ENCODE peak calls at places on chromosome 5, in ten cellular contexts. M, C, K, X, I, B, T, J, W and U are unnamed samples.

GRCh38 chr5:42745426-42745825 is 11.2 kb upstream of the CCDC152 start:
- DNase-seq in C (no peak), T (no peak), W (no peak), K (no peak), M (no peak), J (no peak), I (no peak), X (no peak), B (peak; percentile 13), U (peak; percentile 50)

GRCh38 chr5:96794757-96795156 is 13.0 kb downstream of the ERAP1 start:
- DNase-seq in X (no peak), K (no peak), C (no peak), M (no peak), B (no peak), T (no peak), I (no peak), J (no peak), W (no peak), U (no peak)

GRCh38 chr5:14357441-14357840 is 214.3 kb downstream of the TRIO start:
- DNase-seq in M (no peak), X (no peak), J (no peak), B (no peak), C (no peak), T (peak; percentile 22), I (no peak), W (no peak), K (peak; percentile 83), U (no peak)

GRCh38 chr5:37838933-37839341 is 904 bp downstream of the GDNF start:
- DNase-seq in W (no peak), M (no peak), T (no peak), I (no peak), C (no peak), X (no peak), B (no peak), K (no peak), J (no peak), U (no peak)

GRCh38 chr5:110463116-110463515 is 263.4 kb downstream of the TMEM232 start:
- DNase-seq in K (no peak), I (no peak), C (peak; percentile 6), M (no peak), X (no peak), B (no peak), J (no peak), T (no peak), W (no peak), U (no peak)

GRCh38 chr5:137146402-137146889 is 352.7 kb downstream of the SPOCK1 start:
- DNase-seq in B (peak; percentile 8), I (no peak), M (peak; percentile 95), W (no peak), J (no peak), T (peak; percentile 54), X (no peak), K (peak; percentile 29), C (peak; percentile 96), U (peak; percentile 29)

GRCh38 chr5:34491251-34491620 is 164.9 kb upstream of the RAI14 start:
- DNase-seq in C (peak; percentile 44), K (no peak), I (no peak), X (no peak), J (no peak), T (no peak), B (no peak), M (no peak), W (no peak), U (no peak)

GRCh38 chr5:53603009-53603687 is 42.7 kb downstream of the NDUFS4 start:
- DNase-seq in T (no peak), I (no peak), C (peak; percentile 52), M (no peak), K (no peak), W (no peak), B (no peak), J (no peak), X (no peak), U (no peak)

GRCh38 chr5:172403191-172403794 is 51.0 kb downstream of the SH3PXD2B start:
- DNase-seq in C (peak; percentile 67), W (no peak), B (no peak), M (peak; percentile 92), I (no peak), K (peak; percentile 86), J (no peak), T (peak; percentile 45), X (no peak), U (peak; percentile 92)

GRCh38 chr5:170747851-170748250 is 35.7 kb upstream of the GABRP start:
- DNase-seq in W (no peak), K (peak; percentile 47), J (peak; percentile 32), X (no peak), C (no peak), B (peak; percentile 16), M (peak; percentile 84), T (peak; percentile 29), I (no peak), U (no peak)

DNA sequence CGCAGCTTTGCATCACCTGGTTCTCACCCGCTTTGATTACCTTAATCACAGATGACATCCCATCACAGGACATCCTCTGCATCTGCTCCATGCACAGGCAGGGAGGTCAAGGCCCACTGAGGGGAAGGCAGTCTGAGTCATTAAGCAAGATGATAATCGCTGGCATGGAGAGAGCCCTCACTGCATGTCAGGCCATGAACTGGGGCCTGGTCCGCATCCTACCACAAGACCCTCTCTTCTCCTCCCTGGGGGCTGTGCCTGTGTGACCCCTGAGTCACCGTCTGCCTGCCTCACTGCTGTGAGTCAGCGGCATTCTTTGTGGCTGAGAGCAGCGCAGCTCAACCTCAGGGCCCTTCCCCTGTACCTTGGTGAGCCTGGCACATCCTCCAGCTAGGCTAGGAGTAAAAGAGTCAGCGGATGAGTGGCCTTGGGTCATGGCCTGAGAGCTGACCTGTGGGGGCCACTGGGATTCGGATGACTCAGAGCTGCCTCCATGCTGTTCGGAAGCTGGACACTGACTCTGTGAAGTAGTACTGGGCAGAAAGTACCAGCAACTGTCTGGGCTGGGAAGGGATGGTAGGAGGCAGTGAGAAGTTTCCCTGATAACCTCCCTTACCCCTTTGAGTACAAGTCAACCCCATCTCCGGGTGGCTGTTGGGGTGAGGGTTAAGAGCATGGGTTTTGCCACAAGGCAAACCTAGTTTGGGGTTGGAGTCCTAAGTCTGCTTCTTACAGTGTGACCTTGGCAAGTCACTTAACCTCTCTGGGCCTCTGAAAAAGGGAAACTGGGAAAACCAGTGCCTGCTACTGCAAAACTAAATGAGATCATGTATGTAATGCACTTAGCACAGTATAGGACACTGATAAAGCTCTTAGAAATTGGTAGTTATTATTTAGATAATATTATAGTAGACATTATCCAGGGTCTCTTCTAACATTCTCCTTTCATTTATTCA is 14.6 kb upstream of the ARSI start:
- DNase-seq in J (peak; percentile 31), X (no peak), C (peak; percentile 95), B (peak; percentile 67), M (no peak), T (peak; percentile 81), W (no peak), I (no peak), K (no peak), U (no peak)
- H3K4me1 ChIP-seq in J (peaks cover 4% of the 10 kb centered on the region), X (peaks cover 27% of the 10 kb centered on the region), C (peaks cover 36% of the 10 kb centered on the region), B (peaks cover 54% of the 10 kb centered on the region), M (peaks cover 39% of the 10 kb centered on the region), T (peaks cover 24% of the 10 kb centered on the region), W (peaks cover 31% of the 10 kb centered on the region), I (no peaks in the 10 kb centered on the region), K (peaks cover 10% of the 10 kb centered on the region), U (no peaks in the 10 kb centered on the region)

GRCh38 chr5:7824995-7825394 is 25.9 kb downstream of the CFAP90 start:
- DNase-seq in K (no peak), X (no peak), I (no peak), T (no peak), W (no peak), M (no peak), C (no peak), B (no peak), J (no peak), U (no peak)

GRCh38 chr5:7825630-7826029 is 25.3 kb downstream of the CFAP90 start:
- DNase-seq in C (no peak), M (no peak), X (no peak), B (no peak), T (no peak), W (no peak), I (no peak), J (no peak), K (no peak), U (no peak)

GRCh38 chr5:7828269-7828668 is 22.7 kb downstream of the CFAP90 start:
- DNase-seq in J (no peak), M (no peak), C (no peak), X (no peak), I (no peak), W (no peak), T (no peak), B (no peak), K (peak; percentile 65), U (no peak)

GRCh38 chr5:7823601-7824000 is 27.3 kb downstream of the CFAP90 start:
- DNase-seq in W (no peak), M (no peak), X (no peak), I (no peak), B (no peak), C (no peak), J (no peak), K (no peak), T (no peak), U (no peak)

GRCh38 chr5:7827602-7828001 is 23.3 kb downstream of the CFAP90 start:
- DNase-seq in K (no peak), I (no peak), T (no peak), C (no peak), M (no peak), W (no peak), B (no peak), X (no peak), J (no peak), U (no peak)
- TF ChIP-seq CTCF in K (no peak), I (no peak), T (no peak), C (no peak), M (no peak), W (no peak), B (peak; percentile 8), X (no peak), J (peak; percentile 29), U (no peak)

GRCh38 chr5:148147415-148147814 is 20.9 kb upstream of the SPINK14 start:
- DNase-seq in K (no peak), I (no peak), W (no peak), M (no peak), J (no peak), B (no peak), X (no peak), C (no peak), T (no peak), U (no peak)
- TF ChIP-seq POLR2A in K (no peak), I (no peak), W (no peak), M (no peak), J (no peak), B (no peak), X (no peak), C (no peak), T (no peak), U (no peak)

DNA sequence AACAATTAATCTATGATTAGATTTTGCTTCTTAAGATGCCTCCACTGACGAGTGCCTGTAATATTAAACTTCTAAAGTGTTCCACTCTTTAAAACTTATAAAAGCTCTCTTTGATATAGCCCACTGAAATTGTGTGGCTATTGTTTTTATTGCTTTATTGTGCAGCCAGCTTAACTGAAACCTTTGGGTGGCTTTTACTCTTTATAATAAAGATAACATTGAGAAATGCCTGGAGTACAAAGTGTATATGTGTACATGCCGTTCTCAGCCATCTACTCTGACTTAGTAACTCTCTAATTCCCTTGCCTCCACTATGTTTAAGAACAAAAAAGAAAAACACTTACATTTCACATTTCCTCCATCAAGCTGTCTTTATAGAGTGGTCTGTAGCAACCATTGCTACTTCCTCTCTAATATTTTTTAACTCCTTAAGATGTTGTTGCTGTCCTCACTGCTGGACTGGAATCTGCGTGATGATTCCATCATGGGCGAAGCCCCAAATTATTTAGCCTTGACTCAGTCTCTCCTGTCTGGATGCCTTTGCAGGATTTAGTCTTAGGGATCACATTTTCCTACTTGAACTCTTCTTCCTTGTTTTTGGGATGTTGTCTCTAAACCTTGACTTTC is 9.1 kb downstream of the PIK3R1 start:
- DNase-seq in X (no peak), I (no peak), K (no peak), C (peak; percentile 56), J (no peak), T (no peak), B (no peak), W (no peak), M (no peak), U (no peak)
- H3K4me1 ChIP-seq in X (peaks cover 29% of the 10 kb centered on the region), I (peaks cover 3% of the 10 kb centered on the region), K (peaks cover 86% of the 10 kb centered on the region), C (peaks cover 6% of the 10 kb centered on the region), J (peaks cover 8% of the 10 kb centered on the region), T (peaks cover 10% of the 10 kb centered on the region), B (peaks cover 6% of the 10 kb centered on the region), W (peaks cover 61% of the 10 kb centered on the region), M (peaks cover 91% of the 10 kb centered on the region), U (peaks cover 8% of the 10 kb centered on the region)